ENCODE peak calls at places on chromosome 11, in seven cellular contexts. One of them, this sample, is unnamed.

GRCh38 chr11:10913996-10914514 is 56.2 kb upstream of the ZBED5 start:
- DNase-seq in DMS153: no peak
- DNase-seq in neural progenitor cell: no peak
- DNase-seq in cardiac fibroblast: peak
- DNase-seq in mesendoderm: no peak
- DNase-seq in stimulated activated CD8-positive, alpha-beta memory T cell treated with anti-CD3 and anti-CD28 coated beads, Interleukin-12 subunit alpha, Interleukin-12 subunit beta, amount 100 ng/mL, for 4 hours: no peak
- DNase-seq in T-helper 9 cell: no peak
- DNase-seq in this sample: no peak

GRCh38 chr11:73991471-73992006 is 8.9 kb upstream of the UCP2 start:
- DNase-seq in neural progenitor cell: no peak
- DNase-seq in stimulated activated CD8-positive, alpha-beta memory T cell treated with anti-CD3 and anti-CD28 coated beads, Interleukin-12 subunit alpha, Interleukin-12 subunit beta, amount 100 ng/mL, for 4 hours: no peak
- DNase-seq in T-helper 9 cell: no peak
- DNase-seq in cardiac fibroblast: no peak
- DNase-seq in DMS153: no peak
- DNase-seq in mesendoderm: no peak
- DNase-seq in this sample: no peak

GRCh38 chr11:5366856-5367255 is 15.5 kb downstream of the OR51B6 start:
- DNase-seq in cardiac fibroblast: peak
- DNase-seq in DMS153: no peak
- DNase-seq in stimulated activated CD8-positive, alpha-beta memory T cell treated with anti-CD3 and anti-CD28 coated beads, Interleukin-12 subunit alpha, Interleukin-12 subunit beta, amount 100 ng/mL, for 4 hours: no peak
- DNase-seq in neural progenitor cell: no peak
- DNase-seq in mesendoderm: peak
- DNase-seq in T-helper 9 cell: no peak
- DNase-seq in this sample: no peak

GRCh38 chr11:120221115-120221752 is 10.4 kb downstream of the OAF start:
- DNase-seq in stimulated activated CD8-positive, alpha-beta memory T cell treated with anti-CD3 and anti-CD28 coated beads, Interleukin-12 subunit alpha, Interleukin-12 subunit beta, amount 100 ng/mL, for 4 hours: no peak
- DNase-seq in T-helper 9 cell: no peak
- DNase-seq in neural progenitor cell: no peak
- DNase-seq in DMS153: no peak
- DNase-seq in mesendoderm: no peak
- DNase-seq in cardiac fibroblast: no peak
- DNase-seq in this sample: no peak

GRCh38 chr11:114075891-114076441 is 16.5 kb downstream of the ZBTB16 start:
- DNase-seq in cardiac fibroblast: peak
- DNase-seq in neural progenitor cell: peak
- DNase-seq in mesendoderm: peak
- DNase-seq in stimulated activated CD8-positive, alpha-beta memory T cell treated with anti-CD3 and anti-CD28 coated beads, Interleukin-12 subunit alpha, Interleukin-12 subunit beta, amount 100 ng/mL, for 4 hours: no peak
- DNase-seq in T-helper 9 cell: no peak
- DNase-seq in DMS153: no peak
- DNase-seq in this sample: peak

GRCh38 chr11:65551572-65552398 is 6.4 kb downstream of the LTBP3 start:
- DNase-seq in neural progenitor cell: peak
- DNase-seq in mesendoderm: peak
- DNase-seq in T-helper 9 cell: peak
- DNase-seq in DMS153: peak
- DNase-seq in cardiac fibroblast: no peak
- DNase-seq in stimulated activated CD8-positive, alpha-beta memory T cell treated with anti-CD3 and anti-CD28 coated beads, Interleukin-12 subunit alpha, Interleukin-12 subunit beta, amount 100 ng/mL, for 4 hours: no peak
- DNase-seq in this sample: peak

GRCh38 chr11:121881806-121882205 is 234.2 kb downstream of the BLID start:
- DNase-seq in DMS153: no peak
- DNase-seq in T-helper 9 cell: no peak
- DNase-seq in stimulated activated CD8-positive, alpha-beta memory T cell treated with anti-CD3 and anti-CD28 coated beads, Interleukin-12 subunit alpha, Interleukin-12 subunit beta, amount 100 ng/mL, for 4 hours: no peak
- DNase-seq in mesendoderm: no peak
- DNase-seq in neural progenitor cell: no peak
- DNase-seq in cardiac fibroblast: peak
- DNase-seq in this sample: no peak

GRCh38 chr11:74671520-74672196 is 59.6 kb downstream of the CHRDL2 start:
- DNase-seq in DMS153: no peak
- DNase-seq in cardiac fibroblast: peak
- DNase-seq in T-helper 9 cell: no peak
- DNase-seq in mesendoderm: no peak
- DNase-seq in neural progenitor cell: no peak
- DNase-seq in stimulated activated CD8-positive, alpha-beta memory T cell treated with anti-CD3 and anti-CD28 coated beads, Interleukin-12 subunit alpha, Interleukin-12 subunit beta, amount 100 ng/mL, for 4 hours: no peak
- DNase-seq in this sample: no peak

GRCh38 chr11:29751618-29752017 is 265.2 kb downstream of the KCNA4 start:
- DNase-seq in neural progenitor cell: no peak
- DNase-seq in stimulated activated CD8-positive, alpha-beta memory T cell treated with anti-CD3 and anti-CD28 coated beads, Interleukin-12 subunit alpha, Interleukin-12 subunit beta, amount 100 ng/mL, for 4 hours: no peak
- DNase-seq in cardiac fibroblast: peak
- DNase-seq in DMS153: no peak
- DNase-seq in T-helper 9 cell: no peak
- DNase-seq in mesendoderm: no peak
- DNase-seq in this sample: no peak

GRCh38 chr11:11524436-11525038 is 97.3 kb downstream of the GALNT18 start:
- DNase-seq in mesendoderm: no peak
- DNase-seq in neural progenitor cell: no peak
- DNase-seq in stimulated activated CD8-positive, alpha-beta memory T cell treated with anti-CD3 and anti-CD28 coated beads, Interleukin-12 subunit alpha, Interleukin-12 subunit beta, amount 100 ng/mL, for 4 hours: no peak
- DNase-seq in cardiac fibroblast: no peak
- DNase-seq in DMS153: no peak
- DNase-seq in T-helper 9 cell: no peak
- DNase-seq in this sample: no peak

GRCh38 chr11:16827139-16827538 is 88.7 kb downstream of the C11orf58 start:
- DNase-seq in T-helper 9 cell: no peak
- DNase-seq in DMS153: no peak
- DNase-seq in cardiac fibroblast: no peak
- DNase-seq in mesendoderm: no peak
- DNase-seq in stimulated activated CD8-positive, alpha-beta memory T cell treated with anti-CD3 and anti-CD28 coated beads, Interleukin-12 subunit alpha, Interleukin-12 subunit beta, amount 100 ng/mL, for 4 hours: no peak
- DNase-seq in neural progenitor cell: no peak
- DNase-seq in this sample: no peak

GRCh38 chr11:71059662-71060061 is 192.7 kb downstream of the SHANK2 start:
- DNase-seq in mesendoderm: no peak
- DNase-seq in stimulated activated CD8-positive, alpha-beta memory T cell treated with anti-CD3 and anti-CD28 coated beads, Interleukin-12 subunit alpha, Interleukin-12 subunit beta, amount 100 ng/mL, for 4 hours: no peak
- DNase-seq in cardiac fibroblast: no peak
- DNase-seq in T-helper 9 cell: no peak
- DNase-seq in neural progenitor cell: no peak
- DNase-seq in DMS153: no peak
- DNase-seq in this sample: no peak

GRCh38 chr11:73651661-73652045 is 5.3 kb downstream of the PLEKHB1 start:
- DNase-seq in cardiac fibroblast: no peak
- DNase-seq in T-helper 9 cell: no peak
- DNase-seq in neural progenitor cell: no peak
- DNase-seq in stimulated activated CD8-positive, alpha-beta memory T cell treated with anti-CD3 and anti-CD28 coated beads, Interleukin-12 subunit alpha, Interleukin-12 subunit beta, amount 100 ng/mL, for 4 hours: no peak
- DNase-seq in DMS153: no peak
- DNase-seq in mesendoderm: no peak
- DNase-seq in this sample: no peak

GRCh38 chr11:27013741-27014415 is 20.0 kb downstream of the FIBIN start:
- DNase-seq in DMS153: no peak
- DNase-seq in mesendoderm: peak
- DNase-seq in neural progenitor cell: no peak
- DNase-seq in cardiac fibroblast: no peak
- DNase-seq in stimulated activated CD8-positive, alpha-beta memory T cell treated with anti-CD3 and anti-CD28 coated beads, Interleukin-12 subunit alpha, Interleukin-12 subunit beta, amount 100 ng/mL, for 4 hours: no peak
- DNase-seq in T-helper 9 cell: no peak
- DNase-seq in this sample: no peak

GRCh38 chr11:124970925-124971324 is 16.9 kb downstream of the CCDC15 start:
- DNase-seq in stimulated activated CD8-positive, alpha-beta memory T cell treated with anti-CD3 and anti-CD28 coated beads, Interleukin-12 subunit alpha, Interleukin-12 subunit beta, amount 100 ng/mL, for 4 hours: no peak
- DNase-seq in cardiac fibroblast: peak
- DNase-seq in mesendoderm: peak
- DNase-seq in neural progenitor cell: peak
- DNase-seq in DMS153: no peak
- DNase-seq in T-helper 9 cell: no peak
- DNase-seq in this sample: peak

GRCh38 chr11:6606471-6607189 is 3.1 kb downstream of the ILK start:
- DNase-seq in DMS153: peak
- DNase-seq in cardiac fibroblast: peak
- DNase-seq in T-helper 9 cell: peak
- DNase-seq in neural progenitor cell: peak
- DNase-seq in mesendoderm: peak
- DNase-seq in stimulated activated CD8-positive, alpha-beta memory T cell treated with anti-CD3 and anti-CD28 coated beads, Interleukin-12 subunit alpha, Interleukin-12 subunit beta, amount 100 ng/mL, for 4 hours: no peak
- DNase-seq in this sample: peak

GRCh38 chr11:19690885-19691284 is 21.8 kb upstream of the NAV2 start:
- DNase-seq in stimulated activated CD8-positive, alpha-beta memory T cell treated with anti-CD3 and anti-CD28 coated beads, Interleukin-12 subunit alpha, Interleukin-12 subunit beta, amount 100 ng/mL, for 4 hours: no peak
- DNase-seq in mesendoderm: no peak
- DNase-seq in DMS153: no peak
- DNase-seq in cardiac fibroblast: no peak
- DNase-seq in neural progenitor cell: no peak
- DNase-seq in T-helper 9 cell: no peak
- DNase-seq in this sample: no peak

GRCh38 chr11:86488553-86488952 is 113.9 kb downstream of the CCDC81 start:
- DNase-seq in mesendoderm: no peak
- DNase-seq in DMS153: peak
- DNase-seq in cardiac fibroblast: no peak
- DNase-seq in T-helper 9 cell: no peak
- DNase-seq in stimulated activated CD8-positive, alpha-beta memory T cell treated with anti-CD3 and anti-CD28 coated beads, Interleukin-12 subunit alpha, Interleukin-12 subunit beta, amount 100 ng/mL, for 4 hours: no peak
- DNase-seq in neural progenitor cell: no peak
- DNase-seq in this sample: no peak

GRCh38 chr11:11577246-11577855 is 44.5 kb downstream of the GALNT18 start:
- DNase-seq in DMS153: no peak
- DNase-seq in cardiac fibroblast: peak
- DNase-seq in mesendoderm: no peak
- DNase-seq in T-helper 9 cell: no peak
- DNase-seq in stimulated activated CD8-positive, alpha-beta memory T cell treated with anti-CD3 and anti-CD28 coated beads, Interleukin-12 subunit alpha, Interleukin-12 subunit beta, amount 100 ng/mL, for 4 hours: no peak
- DNase-seq in neural progenitor cell: no peak
- DNase-seq in this sample: peak

GRCh38 chr11:61327669-61328071 is 5.2 kb downstream of the DDB1 start:
- DNase-seq in neural progenitor cell: no peak
- DNase-seq in DMS153: no peak
- DNase-seq in stimulated activated CD8-positive, alpha-beta memory T cell treated with anti-CD3 and anti-CD28 coated beads, Interleukin-12 subunit alpha, Interleukin-12 subunit beta, amount 100 ng/mL, for 4 hours: no peak
- DNase-seq in cardiac fibroblast: peak
- DNase-seq in T-helper 9 cell: no peak
- DNase-seq in mesendoderm: no peak
- DNase-seq in this sample: peak

GRCh38 chr11:108766596-108767173 is 101.8 kb downstream of the DDX10 start:
- DNase-seq in mesendoderm: no peak
- DNase-seq in DMS153: no peak
- DNase-seq in stimulated activated CD8-positive, alpha-beta memory T cell treated with anti-CD3 and anti-CD28 coated beads, Interleukin-12 subunit alpha, Interleukin-12 subunit beta, amount 100 ng/mL, for 4 hours: no peak
- DNase-seq in T-helper 9 cell: no peak
- DNase-seq in neural progenitor cell: no peak
- DNase-seq in cardiac fibroblast: no peak
- DNase-seq in this sample: no peak

GRCh38 chr11:72113170-72113808 is 794 bp upstream of the ANAPC15 start:
- DNase-seq in DMS153: no peak
- DNase-seq in neural progenitor cell: no peak
- DNase-seq in mesendoderm: no peak
- DNase-seq in stimulated activated CD8-positive, alpha-beta memory T cell treated with anti-CD3 and anti-CD28 coated beads, Interleukin-12 subunit alpha, Interleukin-12 subunit beta, amount 100 ng/mL, for 4 hours: no peak
- DNase-seq in cardiac fibroblast: peak
- DNase-seq in T-helper 9 cell: no peak
- DNase-seq in this sample: no peak

GRCh38 chr11:96015911-96016565 is 92.1 kb upstream of the MTMR2 start:
- DNase-seq in T-helper 9 cell: peak
- DNase-seq in neural progenitor cell: no peak
- DNase-seq in mesendoderm: peak
- DNase-seq in stimulated activated CD8-positive, alpha-beta memory T cell treated with anti-CD3 and anti-CD28 coated beads, Interleukin-12 subunit alpha, Interleukin-12 subunit beta, amount 100 ng/mL, for 4 hours: no peak
- DNase-seq in cardiac fibroblast: no peak
- DNase-seq in DMS153: no peak
- DNase-seq in this sample: no peak